ENCODE peak calls at places on chromosomes 3 and 15, in four cellular contexts. One of them, this sample, is unnamed.

GRCh38 chr3:12926660-12927059 is 85.3 kb upstream of the RPL32 start:
- DNase-seq in GM12865: no peak
- DNase-seq in K562: no peak
- DNase-seq in brain microvascular endothelial cell: no peak
- DNase-seq in this sample: no peak

GRCh38 chr3:143581972-143582722 is 266.1 kb downstream of the SLC9A9 start:
- DNase-seq in GM12865: peak; percentile 42
- DNase-seq in K562: no peak
- DNase-seq in brain microvascular endothelial cell: no peak
- DNase-seq in this sample: no peak

GRCh38 chr3:98800401-98800800 is 37.3 kb downstream of the ST3GAL6 start:
- DNase-seq in GM12865: no peak
- DNase-seq in K562: no peak
- DNase-seq in brain microvascular endothelial cell: no peak
- DNase-seq in this sample: no peak

GRCh38 chr15:49187537-49188245 is 17.6 kb downstream of the GALK2 start:
- DNase-seq in GM12865: no peak
- DNase-seq in K562: no peak
- DNase-seq in brain microvascular endothelial cell: peak; percentile 13
- DNase-seq in this sample: peak; percentile 44

GRCh38 chr3:46990573-46991374 is 11.3 kb downstream of the NBEAL2 start:
- DNase-seq in GM12865: peak; percentile 90
- DNase-seq in K562: no peak
- DNase-seq in brain microvascular endothelial cell: no peak
- DNase-seq in this sample: no peak

GRCh38 chr3:44880284-44880683 is 5.9 kb downstream of the TGM4 start:
- DNase-seq in GM12865: no peak
- DNase-seq in K562: no peak
- DNase-seq in brain microvascular endothelial cell: no peak
- DNase-seq in this sample: no peak

GRCh38 chr15:65355173-65355982 is 22.4 kb downstream of the IGDCC3 start:
- DNase-seq in GM12865: no peak
- DNase-seq in K562: peak; percentile 59
- DNase-seq in brain microvascular endothelial cell: no peak
- DNase-seq in this sample: no peak

GRCh38 chr3:14352002-14352627 is 50.3 kb upstream of the SLC6A6 start:
- DNase-seq in GM12865: peak; percentile 79
- DNase-seq in K562: peak; percentile 100
- DNase-seq in brain microvascular endothelial cell: no peak
- DNase-seq in this sample: no peak

GRCh38 chr3:28791713-28792255 is 443.2 kb upstream of the AZI2 start:
- DNase-seq in GM12865: peak; percentile 38
- DNase-seq in K562: no peak
- DNase-seq in brain microvascular endothelial cell: peak; percentile 73
- DNase-seq in this sample: no peak

GRCh38 chr15:40048155-40048792 is 9.3 kb upstream of the SRP14 start:
- DNase-seq in GM12865: peak; percentile 78
- DNase-seq in K562: no peak
- DNase-seq in brain microvascular endothelial cell: no peak
- DNase-seq in this sample: no peak

GRCh38 chr15:39247574-39247973 is 333.3 kb upstream of the THBS1 start:
- DNase-seq in GM12865: no peak
- DNase-seq in K562: no peak
- DNase-seq in brain microvascular endothelial cell: no peak
- DNase-seq in this sample: peak; percentile 97

GRCh38 chr3:180804871-180805430 is 107.5 kb upstream of the FXR1 start:
- DNase-seq in GM12865: no peak
- DNase-seq in K562: no peak
- DNase-seq in brain microvascular endothelial cell: peak; percentile 37
- DNase-seq in this sample: peak; percentile 54

GRCh38 chr3:32484437-32484836 is 18.2 kb downstream of the CMTM6 start:
- DNase-seq in GM12865: no peak
- DNase-seq in K562: no peak
- DNase-seq in brain microvascular endothelial cell: no peak
- DNase-seq in this sample: no peak

GRCh38 chr3:31371464-31371863 is 161.3 kb upstream of the STT3B start:
- DNase-seq in GM12865: no peak
- DNase-seq in K562: no peak
- DNase-seq in brain microvascular endothelial cell: no peak
- DNase-seq in this sample: no peak

GRCh38 chr3:29887450-29887849 is 606.6 kb downstream of the RBMS3 start:
- DNase-seq in GM12865: no peak
- DNase-seq in K562: no peak
- DNase-seq in brain microvascular endothelial cell: no peak
- DNase-seq in this sample: peak; percentile 10

GRCh38 chr3:67325231-67325630 is 327.1 kb downstream of the KBTBD8 start:
- DNase-seq in GM12865: no peak
- DNase-seq in K562: no peak
- DNase-seq in brain microvascular endothelial cell: no peak
- DNase-seq in this sample: no peak

GRCh38 chr3:191047930-191048329 is 151.1 kb upstream of the OSTN start:
- DNase-seq in GM12865: no peak
- DNase-seq in K562: no peak
- DNase-seq in brain microvascular endothelial cell: no peak
- DNase-seq in this sample: no peak

GRCh38 chr15:73650387-73651126 is 17.4 kb upstream of the NPTN start:
- DNase-seq in GM12865: peak; percentile 21
- DNase-seq in K562: no peak
- DNase-seq in brain microvascular endothelial cell: no peak
- DNase-seq in this sample: peak; percentile 70

GRCh38 chr3:136070953-136071949 is 105.7 kb downstream of the PPP2R3A start:
- DNase-seq in GM12865: peak; percentile 6
- DNase-seq in K562: no peak
- DNase-seq in brain microvascular endothelial cell: peak; percentile 18
- DNase-seq in this sample: peak; percentile 29

GRCh38 chr3:129317014-129317771 is 38.5 kb downstream of the HMCES start:
- DNase-seq in GM12865: no peak
- DNase-seq in K562: no peak
- DNase-seq in brain microvascular endothelial cell: no peak
- DNase-seq in this sample: no peak
- TF ChIP-seq CTCF in GM12865: no peak
- TF ChIP-seq CTCF in K562: no peak
- TF ChIP-seq CTCF in brain microvascular endothelial cell: no peak
- TF ChIP-seq CTCF in this sample: no peak

GRCh38 chr3:9776896-9777694 is 7.3 kb upstream of the CAMK1 start:
- DNase-seq in GM12865: no peak
- DNase-seq in K562: no peak
- DNase-seq in brain microvascular endothelial cell: no peak
- DNase-seq in this sample: no peak
- H3K4me3 ChIP-seq in GM12865: no peak overlapping the region
- H3K4me3 ChIP-seq in K562: no peak overlapping the region
- H3K4me3 ChIP-seq in brain microvascular endothelial cell: no peak overlapping the region
- H3K4me3 ChIP-seq in this sample: no peak overlapping the region

GRCh38 chr3:18507333-18507732 is 82.2 kb upstream of the SATB1 start:
- DNase-seq in GM12865: no peak
- DNase-seq in K562: no peak
- DNase-seq in brain microvascular endothelial cell: no peak
- DNase-seq in this sample: no peak

GRCh38 chr3:18513091-18513490 is 88.0 kb upstream of the SATB1 start:
- DNase-seq in GM12865: no peak
- DNase-seq in K562: no peak
- DNase-seq in brain microvascular endothelial cell: no peak
- DNase-seq in this sample: no peak

GRCh38 chr3:18505056-18505455 is 79.9 kb upstream of the SATB1 start:
- DNase-seq in GM12865: no peak
- DNase-seq in K562: no peak
- DNase-seq in brain microvascular endothelial cell: no peak
- DNase-seq in this sample: no peak

GRCh38 chr3:18512007-18512406 is 86.9 kb upstream of the SATB1 start:
- DNase-seq in GM12865: no peak
- DNase-seq in K562: no peak
- DNase-seq in brain microvascular endothelial cell: no peak
- DNase-seq in this sample: no peak

GRCh38 chr3:18510947-18511346 is 85.8 kb upstream of the SATB1 start:
- DNase-seq in GM12865: no peak
- DNase-seq in K562: no peak
- DNase-seq in brain microvascular endothelial cell: no peak
- DNase-seq in this sample: no peak
- TF ChIP-seq CTCF in GM12865: no peak
- TF ChIP-seq CTCF in K562: no peak
- TF ChIP-seq CTCF in brain microvascular endothelial cell: no peak
- TF ChIP-seq CTCF in this sample: no peak

DNA sequence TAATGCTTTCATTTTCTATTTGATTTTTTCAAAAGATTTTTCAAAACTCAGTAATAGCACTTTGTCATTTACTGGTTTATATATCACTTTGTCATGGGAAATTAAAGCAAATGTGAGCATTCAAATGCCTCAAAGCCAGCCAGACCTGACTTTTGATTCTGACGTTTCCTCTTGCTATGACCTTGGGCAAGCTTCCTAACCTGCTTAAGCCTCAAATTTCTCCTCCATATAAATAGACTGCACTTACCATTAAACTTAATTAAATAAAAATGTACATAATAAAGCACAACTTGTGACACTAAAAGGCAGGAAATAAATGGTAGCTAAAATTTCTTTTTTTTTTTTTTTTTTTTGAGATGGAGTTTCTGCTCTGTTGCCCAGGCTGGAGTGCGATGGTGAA is 19.2 kb downstream of the MCF2L2 start:
- DNase-seq in GM12865: no peak
- DNase-seq in K562: no peak
- DNase-seq in brain microvascular endothelial cell: no peak
- DNase-seq in this sample: no peak
- H3K4me3 ChIP-seq in GM12865: no peak overlapping the region
- H3K4me3 ChIP-seq in K562: no peak overlapping the region
- H3K4me3 ChIP-seq in brain microvascular endothelial cell: no peak overlapping the region
- H3K4me3 ChIP-seq in this sample: no peak overlapping the region

DNA sequence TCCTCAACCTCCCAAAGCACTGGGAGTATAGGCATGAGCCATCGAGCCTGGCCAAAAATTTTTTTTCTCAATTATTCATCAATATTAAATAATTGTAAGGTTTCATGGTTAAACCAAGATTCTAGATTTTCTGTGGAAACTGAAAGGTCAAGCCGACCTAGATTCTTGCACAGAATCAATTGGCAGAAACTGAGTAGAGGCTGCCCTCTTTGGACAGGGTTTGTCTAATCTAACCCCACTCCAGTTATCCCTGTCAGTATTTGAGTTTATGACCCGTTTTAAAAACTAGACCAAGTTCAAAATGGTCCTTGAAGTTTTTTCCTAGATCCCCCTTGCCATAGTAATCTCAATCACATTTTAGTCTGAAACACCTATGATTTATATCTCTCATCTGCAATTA is 8.6 kb upstream of the ADAM10 start:
- DNase-seq in GM12865: peak; percentile 46
- DNase-seq in K562: no peak
- DNase-seq in brain microvascular endothelial cell: no peak
- DNase-seq in this sample: peak; percentile 49
- TF ChIP-seq CTCF in GM12865: peak; percentile 34
- TF ChIP-seq CTCF in K562: peak; percentile 37
- TF ChIP-seq CTCF in brain microvascular endothelial cell: peak; percentile 39
- TF ChIP-seq CTCF in this sample: peak; percentile 56

DNA sequence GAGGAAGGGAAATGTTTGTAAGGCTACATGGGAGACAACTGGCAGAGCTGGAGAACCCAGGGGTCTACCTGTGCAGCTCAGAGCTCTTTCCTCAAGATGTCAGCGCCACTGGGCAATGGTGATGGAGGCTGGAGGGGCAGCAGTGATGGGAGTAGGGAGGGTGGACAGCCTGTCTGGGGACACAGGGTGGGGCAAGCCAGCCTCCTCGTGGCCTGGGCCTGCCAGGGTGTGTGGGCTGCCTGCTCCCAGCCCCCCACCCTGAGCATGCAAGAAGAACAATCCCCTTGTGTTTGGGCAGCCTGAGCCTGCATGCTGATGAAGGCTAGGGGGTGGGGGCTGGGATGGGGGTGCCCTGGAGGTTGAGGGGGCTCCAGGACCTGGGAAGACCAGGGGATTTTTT is 1.2 kb downstream of the PCBP4 start:
- DNase-seq in GM12865: no peak
- DNase-seq in K562: no peak
- DNase-seq in brain microvascular endothelial cell: no peak
- DNase-seq in this sample: no peak
- H3K4me3 ChIP-seq in GM12865: no peak overlapping the region
- H3K4me3 ChIP-seq in K562: no peak overlapping the region
- H3K4me3 ChIP-seq in brain microvascular endothelial cell: no peak overlapping the region
- H3K4me3 ChIP-seq in this sample: peak overlapping the region; percentile 84